ENCODE peak calls at places on chromosomes 11 and 22, in six cellular contexts. One of them, this sample, is unnamed.

GRCh38 chr11:26958005-26958404 is 35.9 kb upstream of the FIBIN start:
- DNase-seq in uterus: no peak
- DNase-seq in PC-3: no peak
- DNase-seq in tibial nerve: no peak
- DNase-seq in upper lobe of left lung: no peak
- DNase-seq in effector memory CD4-positive, alpha-beta T cell: no peak
- DNase-seq in this sample: no peak

GRCh38 chr11:35764414-35764813 is 101.8 kb downstream of the TRIM44 start:
- DNase-seq in effector memory CD4-positive, alpha-beta T cell: no peak
- DNase-seq in PC-3: no peak
- DNase-seq in tibial nerve: no peak
- DNase-seq in uterus: no peak
- DNase-seq in upper lobe of left lung: no peak
- DNase-seq in this sample: no peak

GRCh38 chr11:3021125-3021524 is 29.0 kb upstream of the NAP1L4 start:
- DNase-seq in tibial nerve: no peak
- DNase-seq in upper lobe of left lung: no peak
- DNase-seq in uterus: no peak
- DNase-seq in PC-3: peak; percentile 46
- DNase-seq in effector memory CD4-positive, alpha-beta T cell: no peak
- DNase-seq in this sample: peak; percentile 39

GRCh38 chr11:74019104-74019738 is 10.3 kb upstream of the UCP3 start:
- DNase-seq in PC-3: no peak
- DNase-seq in tibial nerve: no peak
- DNase-seq in upper lobe of left lung: no peak
- DNase-seq in uterus: no peak
- DNase-seq in effector memory CD4-positive, alpha-beta T cell: no peak
- DNase-seq in this sample: no peak

GRCh38 chr11:122207921-122208764 is 92.1 kb upstream of the BLID start:
- DNase-seq in effector memory CD4-positive, alpha-beta T cell: no peak
- DNase-seq in upper lobe of left lung: no peak
- DNase-seq in tibial nerve: no peak
- DNase-seq in PC-3: no peak
- DNase-seq in uterus: no peak
- DNase-seq in this sample: no peak

GRCh38 chr11:78465169-78465942 is 47.7 kb upstream of the GAB2 start:
- DNase-seq in upper lobe of left lung: no peak
- DNase-seq in tibial nerve: no peak
- DNase-seq in uterus: no peak
- DNase-seq in effector memory CD4-positive, alpha-beta T cell: no peak
- DNase-seq in PC-3: no peak
- DNase-seq in this sample: peak; percentile 60

GRCh38 chr11:2803186-2804057 is 82.2 kb downstream of the CDKN1C start:
- DNase-seq in tibial nerve: no peak
- DNase-seq in PC-3: no peak
- DNase-seq in uterus: peak; percentile 14
- DNase-seq in upper lobe of left lung: peak; percentile 17
- DNase-seq in effector memory CD4-positive, alpha-beta T cell: no peak
- DNase-seq in this sample: no peak

GRCh38 chr11:76321820-76322524 is 59.0 kb downstream of the THAP12 start:
- DNase-seq in uterus: no peak
- DNase-seq in upper lobe of left lung: no peak
- DNase-seq in effector memory CD4-positive, alpha-beta T cell: no peak
- DNase-seq in PC-3: no peak
- DNase-seq in tibial nerve: no peak
- DNase-seq in this sample: no peak

GRCh38 chr11:119175493-119176077 is 7.1 kb downstream of the NLRX1 start:
- DNase-seq in upper lobe of left lung: no peak
- DNase-seq in tibial nerve: no peak
- DNase-seq in uterus: no peak
- DNase-seq in effector memory CD4-positive, alpha-beta T cell: no peak
- DNase-seq in PC-3: peak; percentile 71
- DNase-seq in this sample: no peak

GRCh38 chr11:44780940-44781631 is 54.3 kb downstream of the TSPAN18 start:
- DNase-seq in effector memory CD4-positive, alpha-beta T cell: no peak
- DNase-seq in tibial nerve: no peak
- DNase-seq in uterus: peak; percentile 24
- DNase-seq in upper lobe of left lung: peak; percentile 31
- DNase-seq in PC-3: no peak
- DNase-seq in this sample: no peak

GRCh38 chr11:83661491-83662350 is 375.6 kb upstream of the CCDC90B start:
- DNase-seq in upper lobe of left lung: no peak
- DNase-seq in uterus: no peak
- DNase-seq in effector memory CD4-positive, alpha-beta T cell: no peak
- DNase-seq in PC-3: no peak
- DNase-seq in tibial nerve: no peak
- DNase-seq in this sample: no peak

GRCh38 chr11:117932987-117933386 is 3.8 kb upstream of the TMPRSS13 start:
- DNase-seq in upper lobe of left lung: no peak
- DNase-seq in effector memory CD4-positive, alpha-beta T cell: no peak
- DNase-seq in PC-3: no peak
- DNase-seq in tibial nerve: no peak
- DNase-seq in uterus: no peak
- DNase-seq in this sample: no peak

GRCh38 chr22:45290410-45290936 is 5.7 kb downstream of the UPK3A start:
- DNase-seq in PC-3: peak; percentile 64
- DNase-seq in tibial nerve: no peak
- DNase-seq in effector memory CD4-positive, alpha-beta T cell: no peak
- DNase-seq in uterus: no peak
- DNase-seq in upper lobe of left lung: peak; percentile 39
- DNase-seq in this sample: no peak

GRCh38 chr11:112277937-112278336 is 17.3 kb upstream of the PLET1 start:
- DNase-seq in upper lobe of left lung: no peak
- DNase-seq in tibial nerve: no peak
- DNase-seq in PC-3: no peak
- DNase-seq in effector memory CD4-positive, alpha-beta T cell: no peak
- DNase-seq in uterus: no peak
- DNase-seq in this sample: no peak

GRCh38 chr11:69808708-69809107 is 10.5 kb downstream of the FGF3 start:
- DNase-seq in effector memory CD4-positive, alpha-beta T cell: no peak
- DNase-seq in uterus: no peak
- DNase-seq in PC-3: no peak
- DNase-seq in upper lobe of left lung: no peak
- DNase-seq in tibial nerve: no peak
- DNase-seq in this sample: no peak

GRCh38 chr11:68181719-68182451 is 31.2 kb downstream of the KMT5B start:
- DNase-seq in PC-3: peak; percentile 5
- DNase-seq in tibial nerve: no peak
- DNase-seq in effector memory CD4-positive, alpha-beta T cell: no peak
- DNase-seq in upper lobe of left lung: no peak
- DNase-seq in uterus: no peak
- DNase-seq in this sample: no peak

GRCh38 chr11:93329936-93330445 is 551 bp upstream of the DEUP1 start:
- DNase-seq in upper lobe of left lung: no peak
- DNase-seq in uterus: no peak
- DNase-seq in tibial nerve: no peak
- DNase-seq in effector memory CD4-positive, alpha-beta T cell: no peak
- DNase-seq in PC-3: no peak
- DNase-seq in this sample: no peak

GRCh38 chr11:31820438-31820818 is 9.3 kb upstream of the PAX6 start:
- DNase-seq in tibial nerve: no peak
- DNase-seq in uterus: no peak
- DNase-seq in PC-3: no peak
- DNase-seq in upper lobe of left lung: no peak
- DNase-seq in effector memory CD4-positive, alpha-beta T cell: no peak
- DNase-seq in this sample: no peak

GRCh38 chr22:17724241-17724640 is 50.0 kb downstream of the BID start:
- DNase-seq in tibial nerve: no peak
- DNase-seq in effector memory CD4-positive, alpha-beta T cell: no peak
- DNase-seq in upper lobe of left lung: no peak
- DNase-seq in uterus: no peak
- DNase-seq in PC-3: no peak
- DNase-seq in this sample: no peak

GRCh38 chr11:113279591-113279990 is 34.8 kb upstream of the TTC12 start:
- DNase-seq in PC-3: no peak
- DNase-seq in upper lobe of left lung: no peak
- DNase-seq in uterus: no peak
- DNase-seq in tibial nerve: no peak
- DNase-seq in effector memory CD4-positive, alpha-beta T cell: no peak
- DNase-seq in this sample: no peak

GRCh38 chr11:77071671-77072605 is 5.2 kb downstream of the CAPN5 start:
- DNase-seq in tibial nerve: no peak
- DNase-seq in PC-3: no peak
- DNase-seq in uterus: peak; percentile 12
- DNase-seq in effector memory CD4-positive, alpha-beta T cell: no peak
- DNase-seq in upper lobe of left lung: no peak
- DNase-seq in this sample: no peak

GRCh38 chr11:111406091-111406490 is 27.0 kb upstream of the POU2AF1 start:
- DNase-seq in tibial nerve: no peak
- DNase-seq in upper lobe of left lung: no peak
- DNase-seq in effector memory CD4-positive, alpha-beta T cell: no peak
- DNase-seq in PC-3: no peak
- DNase-seq in uterus: no peak
- DNase-seq in this sample: no peak

GRCh38 chr11:60972182-60973030 is 926 bp downstream of the CD6 start:
- DNase-seq in upper lobe of left lung: no peak
- DNase-seq in effector memory CD4-positive, alpha-beta T cell: no peak
- DNase-seq in PC-3: no peak
- DNase-seq in uterus: no peak
- DNase-seq in tibial nerve: no peak
- DNase-seq in this sample: peak; percentile 61
- H3K4me3 ChIP-seq in upper lobe of left lung: peak overlapping the region; percentile 34
- H3K4me3 ChIP-seq in effector memory CD4-positive, alpha-beta T cell: peak overlapping the region; percentile 96
- H3K4me3 ChIP-seq in PC-3: no peak overlapping the region
- H3K4me3 ChIP-seq in uterus: no peak overlapping the region
- H3K4me3 ChIP-seq in tibial nerve: peak overlapping the region; percentile 33
- H3K4me3 ChIP-seq in this sample: peak overlapping the region; percentile 93

GRCh38 chr11:33585564-33585963 is 115.1 kb downstream of the C11orf91 start:
- DNase-seq in tibial nerve: no peak
- DNase-seq in uterus: no peak
- DNase-seq in PC-3: no peak
- DNase-seq in effector memory CD4-positive, alpha-beta T cell: no peak
- DNase-seq in upper lobe of left lung: no peak
- DNase-seq in this sample: no peak
- H3K27me3 ChIP-seq in tibial nerve: no peaks in the 10 kb centered on the region
- H3K27me3 ChIP-seq in uterus: no peaks in the 10 kb centered on the region
- H3K27me3 ChIP-seq in PC-3: no peaks in the 10 kb centered on the region
- H3K27me3 ChIP-seq in effector memory CD4-positive, alpha-beta T cell: no peaks in the 10 kb centered on the region
- H3K27me3 ChIP-seq in upper lobe of left lung: no peaks in the 10 kb centered on the region
- H3K27me3 ChIP-seq in this sample: no peaks in the 10 kb centered on the region

GRCh38 chr22:20523118-20523983 is 15.9 kb downstream of the MED15 start:
- DNase-seq in PC-3: no peak
- DNase-seq in upper lobe of left lung: no peak
- DNase-seq in tibial nerve: no peak
- DNase-seq in uterus: no peak
- DNase-seq in effector memory CD4-positive, alpha-beta T cell: no peak
- DNase-seq in this sample: no peak
- H3K4me1 ChIP-seq in PC-3: peaks cover 25% of the 10 kb centered on the region
- H3K4me1 ChIP-seq in upper lobe of left lung: peaks cover 39% of the 10 kb centered on the region
- H3K4me1 ChIP-seq in tibial nerve: no peaks in the 10 kb centered on the region
- H3K4me1 ChIP-seq in uterus: no peaks in the 10 kb centered on the region
- H3K4me1 ChIP-seq in effector memory CD4-positive, alpha-beta T cell: peaks cover 39% of the 10 kb centered on the region
- H3K4me1 ChIP-seq in this sample: peaks cover 56% of the 10 kb centered on the region

DNA sequence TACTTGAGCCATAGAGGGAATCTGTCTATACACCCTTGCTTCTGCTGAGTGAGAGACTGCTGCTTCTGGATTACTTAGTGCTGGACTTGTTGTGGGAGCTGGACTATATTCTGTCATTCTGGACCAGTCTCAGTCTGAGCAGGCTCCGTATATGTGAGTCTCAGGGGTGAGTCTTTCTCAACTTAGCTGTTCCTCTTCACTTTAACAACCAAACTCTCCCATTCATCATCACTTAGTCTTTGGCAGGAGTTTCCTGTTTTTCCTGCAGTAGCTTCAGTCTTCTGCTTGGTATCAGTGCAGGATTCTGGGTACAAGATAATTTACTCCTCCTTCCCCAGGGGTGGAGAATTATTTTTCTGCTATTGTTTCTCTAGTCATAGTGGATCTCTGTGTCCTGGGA is 779.5 kb downstream of the METTL15 start:
- DNase-seq in upper lobe of left lung: no peak
- DNase-seq in PC-3: no peak
- DNase-seq in tibial nerve: no peak
- DNase-seq in uterus: no peak
- DNase-seq in effector memory CD4-positive, alpha-beta T cell: no peak
- DNase-seq in this sample: no peak
- H3K4me3 ChIP-seq in upper lobe of left lung: no peak overlapping the region
- H3K4me3 ChIP-seq in PC-3: no peak overlapping the region
- H3K4me3 ChIP-seq in tibial nerve: no peak overlapping the region
- H3K4me3 ChIP-seq in uterus: no peak overlapping the region
- H3K4me3 ChIP-seq in effector memory CD4-positive, alpha-beta T cell: no peak overlapping the region
- H3K4me3 ChIP-seq in this sample: no peak overlapping the region

DNA sequence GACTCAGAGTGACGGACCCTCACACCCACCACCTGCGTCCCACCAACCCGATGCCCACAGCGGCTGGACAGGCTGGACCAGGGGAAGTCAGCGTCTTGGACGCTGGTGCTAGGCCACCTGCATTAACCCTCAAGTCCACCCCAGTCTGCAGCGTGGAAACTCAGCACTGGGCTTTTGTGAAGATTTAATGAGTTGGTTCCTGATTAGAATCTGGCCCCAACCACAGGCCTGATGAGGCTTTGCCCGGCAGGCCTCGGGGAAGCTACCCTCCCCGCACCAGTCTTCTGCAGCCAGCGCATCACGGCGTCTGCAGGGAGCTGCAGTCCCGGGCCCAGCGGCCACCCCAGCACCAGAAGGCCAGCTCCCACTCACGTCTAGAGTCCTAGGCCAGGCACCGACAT is 101.0 kb downstream of the BRD1 start:
- DNase-seq in upper lobe of left lung: peak; percentile 7
- DNase-seq in effector memory CD4-positive, alpha-beta T cell: no peak
- DNase-seq in PC-3: no peak
- DNase-seq in uterus: no peak
- DNase-seq in tibial nerve: no peak
- DNase-seq in this sample: no peak
- H3K27me3 ChIP-seq in upper lobe of left lung: no peaks in the 10 kb centered on the region
- H3K27me3 ChIP-seq in effector memory CD4-positive, alpha-beta T cell: peaks cover 5% of the 10 kb centered on the region
- H3K27me3 ChIP-seq in PC-3: peaks cover 77% of the 10 kb centered on the region
- H3K27me3 ChIP-seq in uterus: no peaks in the 10 kb centered on the region
- H3K27me3 ChIP-seq in tibial nerve: no peaks in the 10 kb centered on the region
- H3K27me3 ChIP-seq in this sample: peaks cover 14% of the 10 kb centered on the region

DNA sequence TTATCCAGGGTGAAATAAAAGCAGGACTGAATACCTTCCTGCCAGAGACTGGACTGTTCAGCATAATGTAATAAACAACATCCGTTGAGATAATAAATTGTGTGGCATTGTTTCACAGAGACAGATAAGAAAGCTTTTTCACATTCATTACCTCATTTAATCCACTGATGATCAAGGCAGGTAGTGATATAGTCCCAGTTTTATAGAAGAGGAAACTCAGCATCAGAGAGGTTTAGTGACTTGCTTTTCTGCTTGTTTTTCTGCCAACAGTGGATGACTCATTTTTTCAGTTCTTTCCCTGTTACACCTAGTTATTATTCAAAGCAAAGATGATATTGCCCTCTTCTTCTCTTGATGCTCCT is 4.0 kb downstream of the MYO18B start:
- DNase-seq in effector memory CD4-positive, alpha-beta T cell: no peak
- DNase-seq in upper lobe of left lung: no peak
- DNase-seq in uterus: no peak
- DNase-seq in tibial nerve: no peak
- DNase-seq in PC-3: peak; percentile 3
- DNase-seq in this sample: no peak
- H3K4me1 ChIP-seq in effector memory CD4-positive, alpha-beta T cell: no peaks in the 10 kb centered on the region
- H3K4me1 ChIP-seq in upper lobe of left lung: no peaks in the 10 kb centered on the region
- H3K4me1 ChIP-seq in uterus: no peaks in the 10 kb centered on the region
- H3K4me1 ChIP-seq in tibial nerve: no peaks in the 10 kb centered on the region
- H3K4me1 ChIP-seq in PC-3: no peaks in the 10 kb centered on the region
- H3K4me1 ChIP-seq in this sample: no peaks in the 10 kb centered on the region